ENCODE peak calls at places on chromosomes 16 and 17, in six cellular contexts. I, P, U, L, X and B are unnamed samples.

GRCh38 chr17:82062984-82063368 is 2.6 kb downstream of the DUS1L start:
- DNase-seq in L (no peak), U (no peak), X (no peak), I (no peak), P (no peak), B (no peak)

GRCh38 chr17:59634632-59635561 is 15.2 kb downstream of the CLTC start:
- DNase-seq in X (no peak), P (no peak), I (no peak), U (no peak), L (no peak), B (no peak)

GRCh38 chr17:29115906-29116651 is 64.1 kb downstream of the MYO18A start:
- DNase-seq in P (no peak), X (no peak), U (no peak), L (peak; percentile 87), I (peak; percentile 35), B (no peak)

GRCh38 chr16:4766875-4767628 is at the start of gene ZNF500:
- DNase-seq in X (peak; percentile 99), P (peak; percentile 81), L (peak; percentile 97), I (peak; percentile 90), U (peak; percentile 98), B (peak; percentile 100)

GRCh38 chr17:27956601-27957445 is 63.7 kb upstream of the LYRM9 start:
- DNase-seq in I (no peak), U (peak; percentile 78), P (no peak), L (no peak), X (no peak), B (no peak)

GRCh38 chr17:29732613-29733012 is 109.9 kb upstream of the CORO6 start:
- DNase-seq in P (no peak), L (no peak), U (no peak), X (no peak), I (peak; percentile 47), B (no peak)

GRCh38 chr17:3534881-3535252 is 22.7 kb downstream of the TRPV3 start:
- DNase-seq in X (no peak), U (no peak), I (peak; percentile 67), L (peak; percentile 54), P (no peak), B (no peak)

GRCh38 chr17:9028632-9029570 is 7.6 kb downstream of the NTN1 start:
- DNase-seq in P (no peak), X (no peak), L (no peak), I (no peak), U (no peak), B (no peak)

GRCh38 chr16:87729266-87729954 is 36.4 kb downstream of the KLHDC4 start:
- DNase-seq in P (no peak), X (peak; percentile 40), I (no peak), U (no peak), L (no peak), B (peak; percentile 61)

GRCh38 chr16:67504190-67505021 is 21.1 kb upstream of the AGRP start:
- DNase-seq in I (no peak), X (no peak), U (no peak), P (no peak), L (no peak), B (no peak)

GRCh38 chr16:77938913-77939312 is 83.4 kb upstream of the CLEC3A start:
- DNase-seq in X (no peak), I (no peak), P (no peak), U (no peak), L (no peak), B (peak; percentile 25)

GRCh38 chr17:73580311-73580710 is 63.9 kb downstream of the SDK2 start:
- DNase-seq in X (no peak), I (no peak), L (no peak), P (no peak), U (no peak), B (no peak)

GRCh38 chr16:54505479-54506247 is 219.1 kb upstream of the IRX3 start:
- DNase-seq in I (no peak), U (no peak), L (no peak), X (no peak), P (no peak), B (no peak)

GRCh38 chr16:77111057-77111456 is 79.9 kb upstream of the MON1B start:
- DNase-seq in I (no peak), L (no peak), U (no peak), X (no peak), P (no peak), B (no peak)

GRCh38 chr17:35856603-35857002 is 12.1 kb downstream of the HEATR9 start:
- DNase-seq in U (no peak), L (no peak), I (no peak), P (no peak), X (no peak), B (no peak)

GRCh38 chr17:1563786-1564613 is 1.4 kb upstream of the PITPNA start:
- DNase-seq in P (no peak), X (no peak), U (no peak), L (no peak), I (no peak), B (no peak)

GRCh38 chr17:1560582-1561170 is 1.9 kb downstream of the PITPNA start:
- DNase-seq in P (no peak), I (no peak), U (no peak), X (no peak), L (no peak), B (no peak)

GRCh38 chr17:1559743-1560581 is 2.6 kb downstream of the PITPNA start:
- DNase-seq in X (no peak), U (no peak), L (no peak), P (no peak), I (no peak), B (no peak)

GRCh38 chr17:1561420-1562177 is 993 bp downstream of the PITPNA start:
- DNase-seq in I (no peak), X (no peak), U (peak; percentile 35), L (peak; percentile 63), P (no peak), B (peak; percentile 91)

DNA sequence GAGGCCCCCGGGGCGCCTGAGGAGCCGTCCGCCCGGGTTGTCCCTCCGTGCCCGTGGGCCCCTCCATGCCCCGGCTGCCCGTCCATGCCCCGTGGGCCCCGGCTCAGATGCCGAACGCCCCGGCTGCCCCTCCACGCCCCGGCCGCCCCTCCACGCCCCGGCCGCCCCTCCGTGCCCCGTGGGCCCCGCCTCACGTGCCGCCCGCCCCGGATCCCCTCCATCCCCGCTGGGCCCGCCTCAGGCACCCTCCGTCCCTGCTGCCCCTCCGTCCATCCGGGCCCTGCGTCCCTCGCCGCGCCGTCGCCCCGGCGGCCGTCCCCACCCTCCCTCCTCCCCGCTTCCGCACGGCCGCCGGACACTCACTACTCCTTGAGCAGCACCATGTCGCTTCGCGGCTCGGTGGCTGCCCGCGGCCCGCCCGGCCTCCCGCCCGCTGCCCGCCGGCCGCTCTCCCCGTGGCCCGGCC is 381 bp downstream of the PITPNA start:
- DNase-seq in U (peak; percentile 56), L (peak; percentile 38), X (peak; percentile 50), P (no peak), I (no peak), B (no peak)
- TF ChIP-seq POLR2A in U (no peak), L (no peak), X (no peak), P (no peak), I (no peak), B (no peak)

DNA sequence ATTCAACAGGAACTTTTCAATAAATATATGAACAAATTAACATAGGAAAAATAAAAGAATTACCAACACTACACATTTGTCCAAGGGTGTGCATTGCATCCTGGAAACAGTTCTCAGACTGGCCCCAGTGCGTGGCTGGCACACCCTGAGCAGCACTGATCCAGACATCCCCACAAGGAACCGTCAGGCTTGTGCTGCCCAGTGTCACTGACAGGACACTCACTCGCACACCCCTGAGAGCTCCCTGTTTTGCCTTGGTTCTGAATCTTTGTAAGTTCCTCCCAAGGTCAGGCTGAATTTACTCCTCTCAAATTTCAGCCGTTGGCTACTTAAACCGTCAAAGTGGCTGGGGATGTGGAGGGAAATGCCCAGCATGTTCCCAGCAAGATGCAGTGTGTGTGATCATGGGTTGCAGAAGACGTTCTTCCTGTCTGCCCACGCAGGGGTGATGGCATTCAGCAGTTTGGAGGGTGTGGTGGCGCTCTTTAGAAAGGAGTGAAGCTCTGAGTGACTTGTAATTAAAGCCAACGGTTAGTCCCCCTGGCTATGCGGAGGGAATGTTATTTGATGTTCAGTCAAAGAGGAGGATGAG is 1.7 kb downstream of the MT2A start:
- DNase-seq in P (no peak), L (peak; percentile 21), X (peak; percentile 47), I (peak; percentile 75), U (no peak), B (peak; percentile 72)
- TF ChIP-seq POLR2A in P (no peak), L (no peak), X (no peak), I (peak; percentile 59), U (no peak), B (peak; percentile 46)

DNA sequence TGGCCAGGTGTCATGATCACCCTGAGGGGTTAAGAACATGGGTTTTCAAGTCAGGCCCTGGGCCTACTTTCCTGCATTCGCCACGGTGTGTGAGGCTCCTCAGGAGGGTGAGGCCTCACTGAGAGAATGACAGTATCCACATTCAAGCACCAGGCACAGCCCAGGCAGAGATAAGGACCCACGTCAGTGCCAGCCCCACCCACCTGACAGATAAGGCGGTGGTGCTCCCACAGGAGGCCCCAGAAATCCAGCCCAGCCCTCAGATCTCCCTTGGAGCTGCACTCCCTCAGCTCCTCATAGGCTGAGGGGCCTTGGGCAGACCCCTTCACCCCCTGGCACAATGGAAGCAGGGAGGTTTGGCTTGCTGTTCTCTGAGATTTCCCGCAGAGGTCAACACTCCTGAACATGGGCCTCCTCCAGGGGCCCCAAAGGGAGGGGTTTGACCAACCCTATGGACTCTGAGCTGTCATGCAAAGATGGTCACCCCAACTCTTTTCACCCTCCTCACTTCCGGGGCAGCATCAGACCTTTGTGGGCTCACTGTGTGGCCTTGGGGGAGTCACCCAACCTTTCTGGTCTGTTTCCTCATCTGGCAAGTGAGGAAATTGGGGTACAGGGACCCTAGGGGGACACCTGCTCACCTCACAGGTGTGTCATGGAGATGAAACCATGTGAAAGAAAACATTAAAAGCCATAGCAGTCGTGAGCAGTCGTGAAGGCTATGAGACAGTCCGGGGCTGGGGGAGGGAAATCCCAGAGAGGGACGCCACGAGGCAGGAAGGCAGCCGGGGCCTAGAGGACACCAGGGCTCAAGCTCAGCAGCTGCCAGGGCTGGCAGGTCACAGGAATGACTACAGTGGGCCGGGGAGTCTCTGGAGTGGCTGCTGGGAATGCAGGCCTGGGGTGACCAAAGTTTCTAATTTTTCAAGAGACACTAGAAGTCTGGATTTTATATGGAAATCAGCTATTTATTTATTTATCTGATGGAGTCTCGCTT is 15.4 kb downstream of the PLLP start:
- DNase-seq in P (no peak), L (no peak), I (no peak), X (peak; percentile 95), U (peak; percentile 78), B (no peak)
- TF ChIP-seq POLR2A in P (no peak), L (no peak), I (no peak), X (no peak), U (no peak), B (peak; percentile 61)

DNA sequence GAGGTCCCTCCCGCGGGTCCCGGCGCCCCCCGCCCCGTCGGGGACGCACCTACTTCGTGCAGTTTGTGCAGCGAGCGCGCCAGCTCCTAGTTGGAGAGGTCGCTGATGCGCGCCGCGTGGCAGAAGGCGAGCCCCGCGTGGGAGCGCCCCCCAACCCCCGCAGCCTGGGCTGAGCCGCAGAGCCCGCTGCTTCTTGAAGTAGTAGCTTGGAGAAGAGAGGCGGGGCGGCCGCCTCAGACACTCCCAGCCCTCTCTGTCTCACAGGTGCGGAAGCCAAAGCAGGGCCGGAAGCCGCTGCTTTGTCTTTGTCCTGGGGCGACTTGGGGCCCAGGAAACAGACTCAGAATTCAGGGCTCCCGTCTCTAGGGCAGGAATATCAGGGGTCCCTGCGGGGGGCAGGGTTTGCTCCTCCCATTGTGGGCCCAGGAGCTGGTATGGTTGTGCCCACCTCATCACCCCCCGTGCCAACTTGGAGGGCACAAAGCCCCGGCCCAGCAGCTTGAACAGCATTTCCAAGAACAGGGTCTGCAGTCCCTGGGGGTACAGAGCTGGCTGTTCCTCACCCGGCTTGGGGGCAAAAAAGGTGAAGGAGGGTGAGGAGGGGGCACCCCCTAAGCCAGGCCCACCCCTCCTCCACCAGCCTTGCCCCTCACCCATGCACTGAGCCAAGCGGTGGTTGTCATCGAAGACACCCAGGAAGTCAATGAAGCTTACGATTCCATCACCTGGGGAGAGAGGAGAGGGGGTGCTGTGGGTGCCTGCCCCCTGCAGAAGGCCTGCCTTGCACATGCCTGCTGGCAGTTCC is 13.6 kb downstream of the SPATA32 start:
- DNase-seq in L (peak; percentile 81), I (no peak), U (peak; percentile 60), P (no peak), X (peak; percentile 76), B (no peak)
- TF ChIP-seq POLR2A in L (peak; percentile 20), I (no peak), U (no peak), P (no peak), X (no peak), B (no peak)